ENCODE peak calls at places on chromosomes 6 and 20, in four cellular contexts. H, I, Q and N are unnamed samples.
A peak's percentile ranks its signal among the peaks of the same experiment; 100 is the strongest.

GRCh38 chr6:32184084-32184640 is at the start of gene AGER:
- DNase-seq in I (no peak), Q (no peak), H (no peak), N (no peak)

GRCh38 chr20:13261460-13262301 is 40.6 kb downstream of the ISM1 start:
- DNase-seq in Q (no peak), H (peak; percentile 32), I (peak; percentile 19), N (peak; percentile 61)

GRCh38 chr6:1087112-1087843 is 224.6 kb upstream of the FOXQ1 start:
- DNase-seq in Q (no peak), I (no peak), H (no peak), N (no peak)

GRCh38 chr20:58640446-58640845 is 10.6 kb upstream of the STX16 start:
- DNase-seq in I (no peak), Q (peak; percentile 65), H (no peak), N (no peak)

GRCh38 chr6:917939-918338 is 225.0 kb upstream of the EXOC2 start:
- DNase-seq in H (no peak), Q (no peak), I (no peak), N (no peak)

GRCh38 chr6:2589171-2589661 is 161.5 kb downstream of the MYLK4 start:
- DNase-seq in I (no peak), Q (no peak), H (no peak), N (no peak)

GRCh38 chr20:62795023-62795761 is 1.1 kb upstream of the MRGBP start:
- DNase-seq in H (no peak), I (no peak), Q (no peak), N (peak; percentile 76)

GRCh38 chr20:41733151-41733550 is 115.0 kb upstream of the CHD6 start:
- DNase-seq in Q (peak; percentile 40), I (no peak), H (no peak), N (no peak)

GRCh38 chr6:23696946-23697345 is 429.1 kb upstream of the NRSN1 start:
- DNase-seq in Q (no peak), I (no peak), H (no peak), N (no peak)

GRCh38 chr6:13767121-13767794 is 47.1 kb downstream of the MCUR1 start:
- DNase-seq in Q (no peak), H (no peak), I (peak; percentile 35), N (no peak)

GRCh38 chr6:32764050-32764449 is 718 bp upstream of the HLA-DQB2 start:
- DNase-seq in H (no peak), Q (no peak), I (no peak), N (no peak)

GRCh38 chr6:131885237-131885636 is 65.9 kb downstream of the CCN2 start:
- DNase-seq in Q (no peak), H (no peak), I (no peak), N (no peak)

GRCh38 chr6:21312118-21312517 is 281.4 kb upstream of the SOX4 start:
- DNase-seq in I (no peak), Q (no peak), H (no peak), N (no peak)

GRCh38 chr20:62543470-62544302 is 67.9 kb upstream of the GATA5 start:
- DNase-seq in I (no peak), Q (no peak), H (no peak), N (no peak)

GRCh38 chr6:168596316-168596715 is 155.3 kb downstream of the SMOC2 start:
- DNase-seq in I (no peak), Q (no peak), H (no peak), N (no peak)

GRCh38 chr6:112796712-112797111 is 449.6 kb downstream of the RFPL4B start:
- DNase-seq in H (no peak), I (no peak), Q (no peak), N (no peak)

GRCh38 chr6:7827142-7827541 is 83.4 kb downstream of the TXNDC5 start:
- DNase-seq in Q (no peak), H (no peak), I (peak; percentile 10), N (no peak)

GRCh38 chr6:14149053-14149746 is 31.6 kb downstream of the CD83 start:
- DNase-seq in I (no peak), Q (no peak), H (no peak), N (no peak)

GRCh38 chr20:25304025-25304549 is 56.2 kb downstream of the PYGB start:
- DNase-seq in Q (no peak), H (no peak), I (no peak), N (no peak)

GRCh38 chr20:48685300-48685699 is 142.5 kb downstream of the PREX1 start:
- DNase-seq in Q (no peak), H (no peak), I (no peak), N (no peak)

GRCh38 chr20:49466114-49466912 is 16.2 kb downstream of the KCNB1 start:
- DNase-seq in Q (no peak), H (no peak), I (no peak), N (no peak)

GRCh38 chr6:38088010-38088409 is 268.5 kb downstream of the ZFAND3 start:
- DNase-seq in I (no peak), Q (no peak), H (no peak), N (no peak)

GRCh38 chr6:102641426-102641825 is 1247.9 kb downstream of the GRIK2 start:
- DNase-seq in I (no peak), Q (no peak), H (no peak), N (no peak)